ENCODE peak calls at places on chromosome X, in four cellular contexts. V is fibroblast of mammary gland, S is OCI-LY7, D is foreskin keratinocyte. H is an unnamed sample.

GRCh38 chrX:41303013-41303412 is 30.9 kb upstream of the DDX3X start:
- DNase-seq in D (peak), V (peak), S (no peak), H (no peak)

GRCh38 chrX:63661676-63662075 is 123.3 kb downstream of the ARHGEF9 start:
- DNase-seq in D (no peak), V (peak), S (no peak), H (no peak)

GRCh38 chrX:153885968-153886903 is at the start of gene L1CAM:
- DNase-seq in S (no peak), D (no peak), V (no peak), H (no peak)

GRCh38 chrX:41095962-41096955 is 11.0 kb downstream of the USP9X start:
- DNase-seq in D (no peak), V (peak), S (no peak), H (no peak)

GRCh38 chrX:133580630-133581029 is 165.3 kb upstream of the GPC4 start:
- DNase-seq in D (peak), S (no peak), V (peak), H (no peak)

GRCh38 chrX:108573136-108573535 is 133.5 kb downstream of the COL4A5 start:
- DNase-seq in S (no peak), D (no peak), V (no peak), H (no peak)

GRCh38 chrX:149511081-149511480 is 6.0 kb upstream of the IDS start:
- DNase-seq in V (peak), S (no peak), D (no peak), H (no peak)

GRCh38 chrX:124406294-124407013 is 60.1 kb downstream of the SH2D1A start:
- DNase-seq in S (peak), D (peak), V (peak), H (peak)

GRCh38 chrX:20461576-20461975 is 194.9 kb upstream of the RPS6KA3 start:
- DNase-seq in S (no peak), V (peak), D (no peak), H (no peak)

GRCh38 chrX:150683536-150684146 is 9.6 kb upstream of the MTMR1 start:
- DNase-seq in D (no peak), S (peak), V (peak), H (peak)

DNA sequence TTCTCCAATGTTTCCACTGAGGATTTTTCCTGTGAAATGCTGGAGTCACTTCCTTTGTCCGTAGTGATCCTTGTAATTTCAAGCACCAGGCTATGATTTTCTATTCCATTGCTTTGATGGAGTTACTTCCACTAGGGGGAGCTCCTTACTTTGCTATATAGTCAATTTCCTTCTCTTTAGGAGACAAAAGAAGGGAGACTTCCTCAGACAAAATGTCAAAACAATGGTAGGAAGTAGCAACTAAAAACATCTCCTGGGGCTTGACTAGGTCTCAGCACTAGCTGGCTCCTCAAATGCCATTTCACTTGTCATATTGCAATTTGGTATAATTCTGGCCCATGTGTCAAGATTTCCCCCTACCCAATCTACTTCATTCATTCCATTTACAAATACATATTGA is 24.1 kb downstream of the ZCCHC12 start:
- DNase-seq in S (peak), V (peak), D (no peak), H (no peak)
- TF ChIP-seq CTCF in S (peak), V (peak), D (peak), H (peak)

GRCh38 chrX:131746491-131746968 is 202.7 kb downstream of the OR13H1 start:
- DNase-seq in V (peak), S (peak), D (no peak), H (no peak)
- TF ChIP-seq CTCF in V (peak), S (peak), D (no peak), H (no peak)

GRCh38 chrX:135707880-135708279 is 5.6 kb upstream of the CT45A1 start:
- DNase-seq in V (peak), D (no peak), S (peak), H (peak)
- TF ChIP-seq CTCF in V (no peak), D (no peak), S (peak), H (peak)

GRCh38 chrX:111407948-111408347 is 4.0 kb downstream of the DCX start:
- DNase-seq in S (no peak), D (no peak), V (no peak), H (no peak)
- TF ChIP-seq CTCF in S (no peak), D (no peak), V (no peak), H (no peak)

GRCh38 chrX:15843960-15844359 is 10.7 kb downstream of the AP1S2 start:
- DNase-seq in V (no peak), S (no peak), D (no peak), H (no peak)

GRCh38 chrX:15834051-15834450 is 20.6 kb downstream of the AP1S2 start:
- DNase-seq in S (no peak), V (no peak), D (no peak), H (no peak)

GRCh38 chrX:15834827-15835595 is 19.6 kb downstream of the AP1S2 start:
- DNase-seq in D (no peak), S (no peak), V (no peak), H (no peak)

DNA sequence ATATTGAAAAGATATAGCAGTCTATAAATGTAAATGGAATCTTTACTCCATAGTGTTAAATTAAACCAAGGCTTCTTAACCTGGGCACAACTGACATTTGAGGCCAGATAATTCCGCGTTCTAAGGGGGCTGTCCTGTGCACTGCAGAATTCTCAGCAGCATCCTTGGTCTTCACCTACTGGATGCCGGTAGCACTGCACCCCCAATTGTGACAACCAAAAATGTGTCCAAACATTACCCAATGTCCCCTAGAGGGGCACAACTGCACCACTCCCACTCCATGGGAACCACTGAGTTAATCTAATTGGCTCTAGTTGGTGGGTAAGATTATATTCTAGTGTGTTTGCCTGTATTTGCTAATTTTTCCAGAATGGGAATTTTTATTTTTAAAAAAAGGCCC is 16.6 kb downstream of the AP1S2 start:
- DNase-seq in S (peak), D (no peak), V (no peak), H (peak)
- TF ChIP-seq CTCF in S (peak), D (peak), V (peak), H (peak)